ENCODE peak calls at places on chromosome 17, in eight cellular contexts. One of them, this sample, is unnamed.

GRCh38 chr17:17387461-17388362 is 84.5 kb downstream of the NT5M start:
- DNase-seq in choroid plexus epithelial cell: no peak
- DNase-seq in Peyer's patch: no peak
- DNase-seq in body of pancreas: peak
- DNase-seq in kidney: peak
- DNase-seq in tibial nerve: no peak
- DNase-seq in kidney epithelial cell: no peak
- DNase-seq in tibial artery: no peak
- DNase-seq in this sample: no peak

GRCh38 chr17:77089118-77089477 is 51.7 kb upstream of the SEC14L1 start:
- DNase-seq in choroid plexus epithelial cell: no peak
- DNase-seq in Peyer's patch: no peak
- DNase-seq in body of pancreas: peak
- DNase-seq in kidney: no peak
- DNase-seq in tibial nerve: no peak
- DNase-seq in kidney epithelial cell: no peak
- DNase-seq in tibial artery: no peak
- DNase-seq in this sample: peak

GRCh38 chr17:77779711-77780539 is 178.6 kb upstream of the TNRC6C start:
- DNase-seq in choroid plexus epithelial cell: no peak
- DNase-seq in Peyer's patch: no peak
- DNase-seq in body of pancreas: peak
- DNase-seq in kidney: peak
- DNase-seq in tibial nerve: no peak
- DNase-seq in kidney epithelial cell: no peak
- DNase-seq in tibial artery: peak
- DNase-seq in this sample: no peak

GRCh38 chr17:78903101-78903779 is at the start of gene CEP295NL:
- DNase-seq in choroid plexus epithelial cell: peak
- DNase-seq in Peyer's patch: no peak
- DNase-seq in body of pancreas: peak
- DNase-seq in kidney: no peak
- DNase-seq in tibial nerve: no peak
- DNase-seq in kidney epithelial cell: peak
- DNase-seq in tibial artery: no peak
- DNase-seq in this sample: no peak

GRCh38 chr17:20952183-20952582 is 90.6 kb downstream of the USP22 start:
- DNase-seq in choroid plexus epithelial cell: no peak
- DNase-seq in Peyer's patch: no peak
- DNase-seq in body of pancreas: no peak
- DNase-seq in kidney: no peak
- DNase-seq in tibial nerve: no peak
- DNase-seq in kidney epithelial cell: no peak
- DNase-seq in tibial artery: no peak
- DNase-seq in this sample: no peak

GRCh38 chr17:81148986-81149533 is 16.2 kb upstream of the PVALEF start:
- DNase-seq in choroid plexus epithelial cell: no peak
- DNase-seq in Peyer's patch: no peak
- DNase-seq in body of pancreas: no peak
- DNase-seq in kidney: no peak
- DNase-seq in tibial nerve: no peak
- DNase-seq in kidney epithelial cell: no peak
- DNase-seq in tibial artery: no peak
- DNase-seq in this sample: no peak

GRCh38 chr17:27895940-27896535 is 2.9 kb upstream of the LYRM9 start:
- DNase-seq in choroid plexus epithelial cell: no peak
- DNase-seq in Peyer's patch: no peak
- DNase-seq in body of pancreas: no peak
- DNase-seq in kidney: no peak
- DNase-seq in tibial nerve: no peak
- DNase-seq in kidney epithelial cell: no peak
- DNase-seq in tibial artery: no peak
- DNase-seq in this sample: no peak

GRCh38 chr17:76659928-76660614 is 16.5 kb upstream of the ST6GALNAC1 start:
- DNase-seq in choroid plexus epithelial cell: no peak
- DNase-seq in Peyer's patch: no peak
- DNase-seq in body of pancreas: no peak
- DNase-seq in kidney: peak
- DNase-seq in tibial nerve: no peak
- DNase-seq in kidney epithelial cell: peak
- DNase-seq in tibial artery: no peak
- DNase-seq in this sample: no peak

GRCh38 chr17:8029121-8029520 is 9.7 kb upstream of the ALOX15B start:
- DNase-seq in choroid plexus epithelial cell: no peak
- DNase-seq in Peyer's patch: no peak
- DNase-seq in body of pancreas: no peak
- DNase-seq in kidney: peak
- DNase-seq in tibial nerve: no peak
- DNase-seq in kidney epithelial cell: no peak
- DNase-seq in tibial artery: no peak
- DNase-seq in this sample: peak

GRCh38 chr17:63344383-63344782 is 101.7 kb downstream of the CYB561 start:
- DNase-seq in choroid plexus epithelial cell: no peak
- DNase-seq in Peyer's patch: no peak
- DNase-seq in body of pancreas: no peak
- DNase-seq in kidney: no peak
- DNase-seq in tibial nerve: no peak
- DNase-seq in kidney epithelial cell: no peak
- DNase-seq in tibial artery: no peak
- DNase-seq in this sample: no peak

GRCh38 chr17:58303981-58304734 is 23.4 kb upstream of the MPO start:
- DNase-seq in choroid plexus epithelial cell: peak
- DNase-seq in Peyer's patch: peak
- DNase-seq in body of pancreas: peak
- DNase-seq in kidney: peak
- DNase-seq in tibial nerve: no peak
- DNase-seq in kidney epithelial cell: no peak
- DNase-seq in tibial artery: no peak
- DNase-seq in this sample: peak

GRCh38 chr17:21127508-21128077 is 829 bp downstream of the DHRS7B start:
- DNase-seq in choroid plexus epithelial cell: peak
- DNase-seq in Peyer's patch: no peak
- DNase-seq in body of pancreas: no peak
- DNase-seq in kidney: no peak
- DNase-seq in tibial nerve: no peak
- DNase-seq in kidney epithelial cell: no peak
- DNase-seq in tibial artery: no peak
- DNase-seq in this sample: peak

GRCh38 chr17:7326186-7326585 is 2.9 kb downstream of the NEURL4 start:
- DNase-seq in choroid plexus epithelial cell: no peak
- DNase-seq in Peyer's patch: no peak
- DNase-seq in body of pancreas: no peak
- DNase-seq in kidney: no peak
- DNase-seq in tibial nerve: no peak
- DNase-seq in kidney epithelial cell: no peak
- DNase-seq in tibial artery: no peak
- DNase-seq in this sample: no peak

GRCh38 chr17:76682306-76682705 is 28.5 kb downstream of the MXRA7 start:
- DNase-seq in choroid plexus epithelial cell: peak
- DNase-seq in Peyer's patch: no peak
- DNase-seq in body of pancreas: no peak
- DNase-seq in kidney: peak
- DNase-seq in tibial nerve: peak
- DNase-seq in kidney epithelial cell: no peak
- DNase-seq in tibial artery: no peak
- DNase-seq in this sample: peak

GRCh38 chr17:58572846-58573245 is 58.4 kb upstream of the MTMR4 start:
- DNase-seq in choroid plexus epithelial cell: no peak
- DNase-seq in Peyer's patch: no peak
- DNase-seq in body of pancreas: no peak
- DNase-seq in kidney: no peak
- DNase-seq in tibial nerve: no peak
- DNase-seq in kidney epithelial cell: no peak
- DNase-seq in tibial artery: no peak
- DNase-seq in this sample: no peak

GRCh38 chr17:62750502-62751349 is 57.4 kb downstream of the MARCHF10 start:
- DNase-seq in choroid plexus epithelial cell: peak
- DNase-seq in Peyer's patch: no peak
- DNase-seq in body of pancreas: peak
- DNase-seq in kidney: no peak
- DNase-seq in tibial nerve: no peak
- DNase-seq in kidney epithelial cell: peak
- DNase-seq in tibial artery: no peak
- DNase-seq in this sample: no peak

GRCh38 chr17:27996157-27997043 is 46.1 kb upstream of the NLK start:
- DNase-seq in choroid plexus epithelial cell: no peak
- DNase-seq in Peyer's patch: no peak
- DNase-seq in body of pancreas: no peak
- DNase-seq in kidney: no peak
- DNase-seq in tibial nerve: no peak
- DNase-seq in kidney epithelial cell: no peak
- DNase-seq in tibial artery: no peak
- DNase-seq in this sample: no peak

GRCh38 chr17:18107061-18107460 is 1.5 kb upstream of the MYO15A start:
- DNase-seq in choroid plexus epithelial cell: no peak
- DNase-seq in Peyer's patch: no peak
- DNase-seq in body of pancreas: no peak
- DNase-seq in kidney: no peak
- DNase-seq in tibial nerve: no peak
- DNase-seq in kidney epithelial cell: no peak
- DNase-seq in tibial artery: no peak
- DNase-seq in this sample: no peak

GRCh38 chr17:39746145-39746461 is 8.4 kb downstream of the GRB7 start:
- DNase-seq in choroid plexus epithelial cell: no peak
- DNase-seq in Peyer's patch: no peak
- DNase-seq in body of pancreas: no peak
- DNase-seq in kidney: no peak
- DNase-seq in tibial nerve: no peak
- DNase-seq in kidney epithelial cell: no peak
- DNase-seq in tibial artery: no peak
- DNase-seq in this sample: no peak

GRCh38 chr17:83198366-83199341 is 119.2 kb downstream of the METRNL start:
- DNase-seq in choroid plexus epithelial cell: no peak
- DNase-seq in Peyer's patch: peak
- DNase-seq in body of pancreas: peak
- DNase-seq in kidney: peak
- DNase-seq in tibial nerve: peak
- DNase-seq in kidney epithelial cell: no peak
- DNase-seq in tibial artery: peak
- DNase-seq in this sample: no peak

GRCh38 chr17:55845385-55845784 is 94.5 kb downstream of the PCTP start:
- DNase-seq in choroid plexus epithelial cell: peak
- DNase-seq in Peyer's patch: no peak
- DNase-seq in body of pancreas: peak
- DNase-seq in kidney: peak
- DNase-seq in tibial nerve: peak
- DNase-seq in kidney epithelial cell: no peak
- DNase-seq in tibial artery: peak
- DNase-seq in this sample: peak
- H3K4me3 ChIP-seq in choroid plexus epithelial cell: peak
- H3K4me3 ChIP-seq in Peyer's patch: peak
- H3K4me3 ChIP-seq in body of pancreas: no peak
- H3K4me3 ChIP-seq in kidney: no peak
- H3K4me3 ChIP-seq in tibial nerve: no peak
- H3K4me3 ChIP-seq in kidney epithelial cell: no peak
- H3K4me3 ChIP-seq in tibial artery: peak
- H3K4me3 ChIP-seq in this sample: peak

GRCh38 chr17:48477235-48477634 is 47.2 kb upstream of the SKAP1 start:
- DNase-seq in choroid plexus epithelial cell: no peak
- DNase-seq in Peyer's patch: no peak
- DNase-seq in body of pancreas: no peak
- DNase-seq in kidney: no peak
- DNase-seq in tibial nerve: no peak
- DNase-seq in kidney epithelial cell: no peak
- DNase-seq in tibial artery: no peak
- DNase-seq in this sample: no peak
- TF ChIP-seq CTCF in choroid plexus epithelial cell: no peak
- TF ChIP-seq CTCF in Peyer's patch: no peak
- TF ChIP-seq CTCF in body of pancreas: no peak
- TF ChIP-seq CTCF in kidney: no peak
- TF ChIP-seq CTCF in tibial nerve: no peak
- TF ChIP-seq CTCF in kidney epithelial cell: no peak
- TF ChIP-seq CTCF in tibial artery: no peak
- TF ChIP-seq CTCF in this sample: no peak

GRCh38 chr17:61395409-61395982 is 4.1 kb upstream of the TBX2 start:
- DNase-seq in choroid plexus epithelial cell: no peak
- DNase-seq in Peyer's patch: no peak
- DNase-seq in body of pancreas: no peak
- DNase-seq in kidney: peak
- DNase-seq in tibial nerve: no peak
- DNase-seq in kidney epithelial cell: no peak
- DNase-seq in tibial artery: no peak
- DNase-seq in this sample: no peak

GRCh38 chr17:61397086-61397842 is 2.4 kb upstream of the TBX2 start:
- DNase-seq in choroid plexus epithelial cell: no peak
- DNase-seq in Peyer's patch: no peak
- DNase-seq in body of pancreas: no peak
- DNase-seq in kidney: peak
- DNase-seq in tibial nerve: no peak
- DNase-seq in kidney epithelial cell: no peak
- DNase-seq in tibial artery: peak
- DNase-seq in this sample: peak

GRCh38 chr17:61396586-61397085 is 3.0 kb upstream of the TBX2 start:
- DNase-seq in choroid plexus epithelial cell: no peak
- DNase-seq in Peyer's patch: no peak
- DNase-seq in body of pancreas: no peak
- DNase-seq in kidney: peak
- DNase-seq in tibial nerve: no peak
- DNase-seq in kidney epithelial cell: no peak
- DNase-seq in tibial artery: peak
- DNase-seq in this sample: peak

GRCh38 chr17:61394630-61395408 is 4.8 kb upstream of the TBX2 start:
- DNase-seq in choroid plexus epithelial cell: no peak
- DNase-seq in Peyer's patch: no peak
- DNase-seq in body of pancreas: no peak
- DNase-seq in kidney: no peak
- DNase-seq in tibial nerve: no peak
- DNase-seq in kidney epithelial cell: no peak
- DNase-seq in tibial artery: peak
- DNase-seq in this sample: peak

DNA sequence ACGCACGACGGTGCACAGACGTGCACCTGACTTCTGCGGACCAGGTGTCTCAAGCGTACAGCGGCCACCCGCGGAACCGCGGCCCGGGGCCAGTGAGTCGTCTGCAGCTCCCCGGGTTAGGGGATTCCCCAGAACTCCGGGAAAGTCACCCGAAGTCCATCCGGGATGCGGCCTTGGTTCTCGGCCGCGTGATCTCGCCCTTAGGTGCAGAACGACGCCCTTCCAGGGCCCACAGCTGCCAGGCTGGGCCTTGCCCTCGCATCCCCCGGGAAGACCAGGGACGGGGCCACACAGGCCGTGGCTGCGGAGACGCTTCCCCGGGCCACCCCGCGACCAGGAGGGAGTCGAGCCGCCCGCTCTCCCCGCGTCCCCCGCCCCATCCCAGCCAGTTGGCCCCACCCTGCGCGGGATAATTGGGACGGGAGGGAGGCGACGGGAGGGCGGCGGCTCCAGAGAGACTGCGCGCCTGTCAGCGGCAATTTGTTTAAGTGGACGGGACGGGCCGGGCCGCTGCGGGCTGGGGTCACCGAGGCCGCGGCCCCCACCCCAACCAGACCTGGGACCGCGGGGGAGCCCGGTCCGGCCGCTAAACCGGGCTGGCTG is 3.6 kb upstream of the TBX2 start:
- DNase-seq in choroid plexus epithelial cell: no peak
- DNase-seq in Peyer's patch: no peak
- DNase-seq in body of pancreas: no peak
- DNase-seq in kidney: peak
- DNase-seq in tibial nerve: no peak
- DNase-seq in kidney epithelial cell: no peak
- DNase-seq in tibial artery: peak
- DNase-seq in this sample: peak
- H3K4me3 ChIP-seq in choroid plexus epithelial cell: no peak
- H3K4me3 ChIP-seq in Peyer's patch: peak
- H3K4me3 ChIP-seq in body of pancreas: no peak
- H3K4me3 ChIP-seq in kidney: peak
- H3K4me3 ChIP-seq in tibial nerve: peak
- H3K4me3 ChIP-seq in kidney epithelial cell: no peak
- H3K4me3 ChIP-seq in tibial artery: peak
- H3K4me3 ChIP-seq in this sample: peak

GRCh38 chr17:38693700-38694329 is 11.3 kb upstream of the MLLT6 start:
- DNase-seq in choroid plexus epithelial cell: peak
- DNase-seq in Peyer's patch: peak
- DNase-seq in body of pancreas: peak
- DNase-seq in kidney: peak
- DNase-seq in tibial nerve: peak
- DNase-seq in kidney epithelial cell: no peak
- DNase-seq in tibial artery: peak
- DNase-seq in this sample: peak
- TF ChIP-seq CTCF in choroid plexus epithelial cell: no peak
- TF ChIP-seq CTCF in Peyer's patch: no peak
- TF ChIP-seq CTCF in body of pancreas: no peak
- TF ChIP-seq CTCF in kidney: no peak
- TF ChIP-seq CTCF in tibial nerve: peak
- TF ChIP-seq CTCF in kidney epithelial cell: no peak
- TF ChIP-seq CTCF in tibial artery: no peak
- TF ChIP-seq CTCF in this sample: no peak